ENCODE peak calls at places on chromosomes 16 and 17, in five cellular contexts. R is transverse colon, X is heart left ventricle, W is GM12878, O is ascending aorta. A is an unnamed sample. For H3K4me1, the result is how much of the 10 kb centered on the place peaks cover.

GRCh38 chr17:8359769-8360168 is 16.7 kb downstream of the KRABD2 start:
- DNase-seq in R (no peak), X (peak), W (no peak), O (no peak), A (no peak)

GRCh38 chr17:72574675-72575510 is 454.1 kb downstream of the SOX9 start:
- DNase-seq in R (no peak), X (no peak), W (no peak), O (no peak), A (no peak)

GRCh38 chr17:8059131-8059530 is 20.3 kb downstream of the ALOX15B start:
- DNase-seq in R (no peak), X (no peak), W (no peak), O (peak), A (no peak)

GRCh38 chr16:29811896-29812665 is at the start of gene PRRT2:
- DNase-seq in R (peak), X (peak), W (no peak), O (peak), A (peak)

GRCh38 chr17:9389116-9389515 is 186.5 kb downstream of the STX8 start:
- DNase-seq in R (no peak), X (no peak), W (peak), O (no peak), A (no peak)

GRCh38 chr17:46772879-46773620 is 45.4 kb downstream of the WNT3 start:
- DNase-seq in R (no peak), X (no peak), W (no peak), O (no peak), A (peak)

GRCh38 chr17:76254275-76254674 is 10.9 kb upstream of the UBALD2 start:
- DNase-seq in R (no peak), X (no peak), W (no peak), O (no peak), A (no peak)

GRCh38 chr17:6402258-6402657 is 32.7 kb downstream of the AIPL1 start:
- DNase-seq in R (no peak), X (no peak), W (no peak), O (no peak), A (no peak)

GRCh38 chr16:62240722-62241121 is 204.5 kb upstream of the CDH8 start:
- DNase-seq in R (no peak), X (no peak), W (no peak), O (no peak), A (no peak)

GRCh38 chr16:49019081-49019633 is 262.5 kb downstream of the CBLN1 start:
- DNase-seq in R (no peak), X (no peak), W (no peak), O (no peak), A (no peak)

GRCh38 chr17:37605813-37606505 is 3.3 kb downstream of the SYNRG start:
- DNase-seq in R (peak), X (no peak), W (no peak), O (no peak), A (no peak)

GRCh38 chr17:15453782-15454181 is 13.6 kb downstream of the CDRT4 start:
- DNase-seq in R (no peak), X (no peak), W (no peak), O (no peak), A (no peak)

GRCh38 chr16:58511933-58512815 is 3.1 kb upstream of the SETD6 start:
- DNase-seq in R (peak), X (peak), W (no peak), O (peak), A (peak)

GRCh38 chr16:3509470-3509928 is 8.7 kb downstream of the CLUAP1 start:
- DNase-seq in R (peak), X (no peak), W (peak), O (no peak), A (no peak)

GRCh38 chr16:11360581-11360980 is 15.3 kb downstream of the RMI2 start:
- DNase-seq in R (no peak), X (no peak), W (no peak), O (no peak), A (no peak)

GRCh38 chr16:27406729-27407128 is 4.8 kb downstream of the IL21R start:
- DNase-seq in R (no peak), X (no peak), W (no peak), O (no peak), A (no peak)

GRCh38 chr17:74215332-74215727 is 2.0 kb downstream of the TTYH2 start:
- DNase-seq in R (no peak), X (peak), W (no peak), O (no peak), A (no peak)

GRCh38 chr17:31544186-31544585 is 152.7 kb downstream of the RAB11FIP4 start:
- DNase-seq in R (no peak), X (no peak), W (no peak), O (no peak), A (no peak)

GRCh38 chr16:76106647-76107046 is 170.6 kb upstream of the CNTNAP4 start:
- DNase-seq in R (no peak), X (no peak), W (no peak), O (no peak), A (no peak)

GRCh38 chr17:27207073-27207511 is 86.8 kb upstream of the WSB1 start:
- DNase-seq in R (no peak), X (no peak), W (no peak), O (no peak), A (no peak)

GRCh38 chr17:77462553-77463497 is 322.1 kb downstream of the SEC14L1 start:
- DNase-seq in R (no peak), X (no peak), W (no peak), O (no peak), A (no peak)
- H3K4me1 ChIP-seq in R (under half), X (under half), W (half or more), O (under half), A (under half)

GRCh38 chr17:28828294-28829040 is 14.1 kb downstream of the FAM222B start:
- DNase-seq in R (no peak), X (no peak), W (no peak), O (no peak), A (no peak)
- H3K4me1 ChIP-seq in R (under half), X (under half), W (under half), O (under half), A (under half)

GRCh38 chr17:57603978-57604377 is 141.1 kb downstream of the CCDC182 start:
- DNase-seq in R (peak), X (no peak), W (peak), O (no peak), A (no peak)

GRCh38 chr17:57604771-57605733 is 140.0 kb downstream of the CCDC182 start:
- DNase-seq in R (peak), X (peak), W (peak), O (no peak), A (no peak)

GRCh38 chr17:57605734-57606105 is 139.4 kb downstream of the CCDC182 start:
- DNase-seq in R (no peak), X (no peak), W (no peak), O (no peak), A (no peak)

GRCh38 chr17:57602896-57603295 is 142.2 kb downstream of the CCDC182 start:
- DNase-seq in R (no peak), X (no peak), W (no peak), O (no peak), A (no peak)

DNA sequence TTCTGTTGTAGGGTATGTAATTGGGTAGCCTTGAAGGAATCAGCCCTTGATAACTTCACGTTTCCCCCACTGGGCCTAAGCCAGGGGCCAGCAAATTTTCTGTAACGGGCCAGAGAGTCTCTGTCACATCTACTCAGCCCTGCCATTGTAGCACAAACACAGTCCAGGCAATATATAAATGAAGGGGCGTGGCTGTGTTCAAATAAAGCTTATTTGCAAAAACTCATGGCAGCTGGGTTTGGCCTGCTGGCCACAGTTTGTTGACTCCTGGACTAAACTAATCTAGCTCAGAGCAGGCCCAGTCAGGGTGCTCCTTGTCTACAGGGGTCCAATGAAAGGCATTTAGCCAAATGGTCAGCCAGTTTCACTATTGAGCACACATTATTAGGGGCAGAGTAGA is 141.6 kb downstream of the CCDC182 start:
- DNase-seq in R (peak), X (no peak), W (no peak), O (no peak), A (no peak)
- H3K4me1 ChIP-seq in R (under half), X (under half), W (half or more), O (under half), A (under half)

GRCh38 chr17:75242461-75243042 is 18.9 kb downstream of the GGA3 start:
- DNase-seq in R (peak), X (no peak), W (no peak), O (no peak), A (no peak)

GRCh38 chr17:75241143-75241430 is 20.3 kb downstream of the GGA3 start:
- DNase-seq in R (no peak), X (no peak), W (no peak), O (no peak), A (no peak)

GRCh38 chr17:75240394-75241142 is 20.8 kb downstream of the GGA3 start:
- DNase-seq in R (no peak), X (no peak), W (no peak), O (no peak), A (peak)

GRCh38 chr17:75241502-75241901 is 19.9 kb downstream of the GGA3 start:
- DNase-seq in R (no peak), X (no peak), W (no peak), O (no peak), A (no peak)

DNA sequence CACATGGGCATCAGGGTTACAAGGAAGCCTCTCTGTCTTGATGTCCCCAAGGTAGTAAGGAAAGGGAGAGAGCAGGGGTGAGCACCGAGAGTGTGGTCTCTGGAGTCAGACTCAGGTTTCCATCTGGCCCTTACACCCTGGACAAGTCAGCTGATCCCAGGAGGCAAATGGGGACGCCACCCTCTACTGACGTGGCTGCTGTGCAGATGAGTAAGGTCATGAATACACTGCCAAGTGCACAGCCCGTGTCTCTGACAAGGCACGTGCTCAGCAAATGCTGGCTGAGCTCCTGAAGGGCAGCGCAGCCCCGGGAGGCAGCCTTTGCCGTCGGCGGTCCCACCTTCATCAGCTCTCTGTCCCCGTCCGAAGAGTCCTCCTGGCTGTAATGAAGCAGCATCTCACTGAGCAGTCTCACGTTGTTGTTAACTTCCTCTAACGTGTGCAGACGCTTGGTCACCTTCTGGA is 19.4 kb downstream of the GGA3 start:
- DNase-seq in R (no peak), X (no peak), W (no peak), O (no peak), A (no peak)
- H3K4me1 ChIP-seq in R (under half), X (under half), W (under half), O (under half), A (under half)

DNA sequence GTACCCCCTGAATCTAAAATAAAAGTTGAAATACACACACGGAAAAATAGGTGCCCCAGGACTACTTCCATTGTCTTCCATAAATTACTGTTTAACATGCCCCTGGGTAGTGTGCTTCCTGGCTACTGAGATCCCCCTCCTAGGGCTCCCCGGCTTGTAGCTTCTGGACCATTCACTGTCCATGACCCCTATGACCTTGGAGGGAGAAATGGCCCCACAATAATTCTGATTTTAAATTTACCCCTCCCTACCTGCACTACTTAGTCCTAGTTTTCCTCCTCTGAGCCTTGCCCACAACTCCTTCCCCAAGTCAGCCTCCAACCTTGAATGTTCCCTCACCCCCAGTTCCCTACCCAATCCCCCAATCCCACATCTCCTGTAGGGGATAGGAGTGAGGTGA is 9.6 kb upstream of the MSL1 start:
- DNase-seq in R (no peak), X (no peak), W (no peak), O (no peak), A (no peak)
- H3K4me1 ChIP-seq in R (half or more), X (half or more), W (under half), O (under half), A (half or more)

GRCh38 chr17:78349831-78350631 is 9.8 kb downstream of the SOCS3 start:
- DNase-seq in R (no peak), X (no peak), W (no peak), O (no peak), A (no peak)
- H3K4me1 ChIP-seq in R (under half), X (under half), W (under half), O (under half), A (under half)

GRCh38 chr16:84985079-84986065 is 26.0 kb downstream of the ZDHHC7 start:
- DNase-seq in R (no peak), X (no peak), W (no peak), O (no peak), A (no peak)

GRCh38 chr16:84982434-84982833 is 28.9 kb downstream of the ZDHHC7 start:
- DNase-seq in R (peak), X (no peak), W (no peak), O (no peak), A (peak)

GRCh38 chr16:84986102-84986501 is 25.2 kb downstream of the ZDHHC7 start:
- DNase-seq in R (no peak), X (no peak), W (no peak), O (no peak), A (no peak)

GRCh38 chr16:84986879-84987278 is 24.5 kb downstream of the ZDHHC7 start:
- DNase-seq in R (no peak), X (no peak), W (no peak), O (no peak), A (peak)

DNA sequence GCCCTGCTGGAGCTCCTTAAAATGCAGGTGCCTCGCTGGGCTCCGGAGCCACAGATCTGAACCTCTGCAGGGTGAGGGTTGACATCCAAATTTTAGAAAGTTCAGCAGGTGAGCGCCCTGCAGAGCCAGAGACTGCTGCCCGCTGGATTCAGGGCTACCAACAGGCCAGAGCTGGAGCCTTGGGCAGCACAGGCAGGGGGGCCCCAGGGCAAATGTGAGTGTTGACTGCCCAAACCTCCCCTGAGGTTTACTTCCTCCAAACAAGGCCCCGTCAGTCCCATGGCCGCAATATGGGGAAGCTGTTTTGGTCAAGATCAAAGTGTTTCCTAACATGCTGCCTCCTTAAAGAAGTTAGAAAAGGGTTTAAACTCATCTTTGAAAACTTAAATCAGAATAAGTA is 28.0 kb downstream of the ZDHHC7 start:
- DNase-seq in R (no peak), X (no peak), W (no peak), O (no peak), A (peak)
- H3K4me1 ChIP-seq in R (under half), X (under half), W (under half), O (under half), A (under half)

DNA sequence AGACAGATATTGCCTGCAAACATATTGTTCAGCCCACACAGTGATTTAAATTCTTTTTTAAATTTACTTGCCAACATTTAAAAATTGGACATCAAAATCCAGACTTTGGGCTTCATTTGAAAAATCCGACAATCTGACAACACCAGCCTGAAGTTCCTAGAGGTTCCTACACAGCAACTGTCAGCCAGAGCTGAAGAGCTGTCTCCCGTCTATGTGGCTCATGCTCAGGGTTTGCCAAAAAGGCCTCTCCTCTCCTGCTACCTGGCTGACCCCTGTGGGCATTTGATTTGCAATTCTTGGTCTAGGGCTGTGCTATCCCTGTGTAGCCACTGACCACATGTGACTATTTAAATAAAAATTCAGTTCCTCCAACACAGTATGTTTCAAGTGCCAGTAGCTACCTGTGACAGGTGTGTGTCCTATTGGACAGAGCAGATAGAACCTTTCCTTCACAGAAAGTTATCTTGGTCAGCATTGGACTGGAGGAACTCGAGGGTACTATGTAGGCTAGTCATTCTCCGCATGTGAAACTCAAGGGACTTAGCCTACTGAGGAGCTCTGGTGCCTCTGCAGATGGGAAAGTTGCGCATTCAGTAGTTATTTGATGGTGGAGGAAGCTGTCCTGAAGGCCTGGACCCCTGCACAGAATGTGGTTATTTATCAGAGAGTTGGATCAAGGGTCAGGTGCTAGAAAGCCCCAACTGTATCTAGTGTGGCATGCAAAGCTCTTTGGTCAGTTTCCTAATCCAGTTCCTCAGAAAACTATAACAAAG is 2.7 kb downstream of the LYRM1 start:
- DNase-seq in R (no peak), X (no peak), W (no peak), O (no peak), A (no peak)
- H3K4me1 ChIP-seq in R (under half), X (half or more), W (under half), O (under half), A (under half)

DNA sequence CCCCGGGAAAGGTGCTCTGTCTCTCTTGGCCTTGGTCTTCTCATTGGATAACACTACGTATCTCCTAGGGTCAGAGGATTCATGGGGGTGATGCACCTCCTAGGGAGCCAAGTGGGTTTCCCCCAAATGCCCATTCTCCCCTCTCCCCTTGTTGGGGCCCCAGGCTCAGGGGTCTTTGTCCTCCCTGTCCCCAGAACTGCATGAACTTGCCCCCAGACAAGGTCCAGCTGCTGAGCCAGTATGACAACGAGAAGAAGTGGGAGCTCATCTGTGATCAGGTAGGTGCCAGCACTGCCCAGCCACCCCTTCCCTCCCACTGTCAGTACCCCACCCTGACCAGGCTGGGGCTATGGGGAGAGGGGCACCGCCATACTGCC is 8.7 kb downstream of the FMNL1 start:
- DNase-seq in R (no peak), X (no peak), W (no peak), O (no peak), A (no peak)
- H3K4me1 ChIP-seq in R (under half), X (under half), W (half or more), O (under half), A (under half)